ENCODE peak calls at places on chromosomes 12 and 14, in eight cellular contexts. One of them, this sample, is unnamed.

GRCh38 chr12:52634266-52635056 is 16.1 kb upstream of the KRT73 start:
- DNase-seq in NCI-H1092: peak
- DNase-seq in stimulated activated CD4-positive, alpha-beta T cell treated with anti-CD3 and anti-CD28 coated beads, Interleukin-4, amount 100 ng/mL, for 4 hours: no peak
- DNase-seq in left lung: no peak
- DNase-seq in astrocyte of the spinal cord: no peak
- DNase-seq in mammary epithelial cell: no peak
- DNase-seq in ELF-1: no peak
- DNase-seq in stromal cell of bone marrow: no peak
- DNase-seq in this sample: peak

GRCh38 chr12:88153959-88154358 is 11.9 kb downstream of the TMTC3 start:
- DNase-seq in NCI-H1092: peak
- DNase-seq in ELF-1: no peak
- DNase-seq in left lung: no peak
- DNase-seq in astrocyte of the spinal cord: peak
- DNase-seq in mammary epithelial cell: no peak
- DNase-seq in stimulated activated CD4-positive, alpha-beta T cell treated with anti-CD3 and anti-CD28 coated beads, Interleukin-4, amount 100 ng/mL, for 4 hours: no peak
- DNase-seq in stromal cell of bone marrow: peak
- DNase-seq in this sample: no peak

GRCh38 chr12:103599274-103599673 is 12.2 kb downstream of the STAB2 start:
- DNase-seq in ELF-1: no peak
- DNase-seq in left lung: no peak
- DNase-seq in mammary epithelial cell: no peak
- DNase-seq in NCI-H1092: no peak
- DNase-seq in stromal cell of bone marrow: no peak
- DNase-seq in stimulated activated CD4-positive, alpha-beta T cell treated with anti-CD3 and anti-CD28 coated beads, Interleukin-4, amount 100 ng/mL, for 4 hours: no peak
- DNase-seq in astrocyte of the spinal cord: no peak
- DNase-seq in this sample: no peak

GRCh38 chr14:65446159-65446558 is 33.6 kb downstream of the FUT8 start:
- DNase-seq in stimulated activated CD4-positive, alpha-beta T cell treated with anti-CD3 and anti-CD28 coated beads, Interleukin-4, amount 100 ng/mL, for 4 hours: no peak
- DNase-seq in ELF-1: no peak
- DNase-seq in astrocyte of the spinal cord: no peak
- DNase-seq in NCI-H1092: no peak
- DNase-seq in mammary epithelial cell: peak
- DNase-seq in stromal cell of bone marrow: peak
- DNase-seq in left lung: no peak
- DNase-seq in this sample: peak

GRCh38 chr14:95388699-95389098 is 69.0 kb upstream of the CLMN start:
- DNase-seq in astrocyte of the spinal cord: no peak
- DNase-seq in mammary epithelial cell: no peak
- DNase-seq in ELF-1: no peak
- DNase-seq in NCI-H1092: no peak
- DNase-seq in stimulated activated CD4-positive, alpha-beta T cell treated with anti-CD3 and anti-CD28 coated beads, Interleukin-4, amount 100 ng/mL, for 4 hours: no peak
- DNase-seq in stromal cell of bone marrow: no peak
- DNase-seq in left lung: no peak
- DNase-seq in this sample: no peak

GRCh38 chr12:119528241-119528640 is 65.3 kb upstream of the TMEM233 start:
- DNase-seq in NCI-H1092: no peak
- DNase-seq in stromal cell of bone marrow: peak
- DNase-seq in left lung: no peak
- DNase-seq in stimulated activated CD4-positive, alpha-beta T cell treated with anti-CD3 and anti-CD28 coated beads, Interleukin-4, amount 100 ng/mL, for 4 hours: no peak
- DNase-seq in ELF-1: no peak
- DNase-seq in mammary epithelial cell: no peak
- DNase-seq in astrocyte of the spinal cord: peak
- DNase-seq in this sample: no peak

GRCh38 chr12:79127268-79127895 is 262.8 kb downstream of the SYT1 start:
- DNase-seq in stimulated activated CD4-positive, alpha-beta T cell treated with anti-CD3 and anti-CD28 coated beads, Interleukin-4, amount 100 ng/mL, for 4 hours: no peak
- DNase-seq in left lung: no peak
- DNase-seq in NCI-H1092: no peak
- DNase-seq in astrocyte of the spinal cord: peak
- DNase-seq in mammary epithelial cell: peak
- DNase-seq in stromal cell of bone marrow: peak
- DNase-seq in ELF-1: no peak
- DNase-seq in this sample: no peak

GRCh38 chr14:22314183-22314820 is 274.7 kb downstream of the DAD1 start:
- DNase-seq in NCI-H1092: peak
- DNase-seq in mammary epithelial cell: peak
- DNase-seq in stimulated activated CD4-positive, alpha-beta T cell treated with anti-CD3 and anti-CD28 coated beads, Interleukin-4, amount 100 ng/mL, for 4 hours: no peak
- DNase-seq in astrocyte of the spinal cord: peak
- DNase-seq in ELF-1: no peak
- DNase-seq in left lung: no peak
- DNase-seq in stromal cell of bone marrow: no peak
- DNase-seq in this sample: peak

GRCh38 chr12:111341426-111342065 is 27.3 kb downstream of the PHETA1 start:
- DNase-seq in stimulated activated CD4-positive, alpha-beta T cell treated with anti-CD3 and anti-CD28 coated beads, Interleukin-4, amount 100 ng/mL, for 4 hours: no peak
- DNase-seq in left lung: no peak
- DNase-seq in ELF-1: no peak
- DNase-seq in astrocyte of the spinal cord: no peak
- DNase-seq in mammary epithelial cell: no peak
- DNase-seq in NCI-H1092: no peak
- DNase-seq in stromal cell of bone marrow: no peak
- DNase-seq in this sample: no peak

GRCh38 chr14:101219896-101220703 is 316.6 kb upstream of the RTL1 start:
- DNase-seq in NCI-H1092: no peak
- DNase-seq in mammary epithelial cell: no peak
- DNase-seq in stromal cell of bone marrow: no peak
- DNase-seq in left lung: no peak
- DNase-seq in astrocyte of the spinal cord: no peak
- DNase-seq in stimulated activated CD4-positive, alpha-beta T cell treated with anti-CD3 and anti-CD28 coated beads, Interleukin-4, amount 100 ng/mL, for 4 hours: no peak
- DNase-seq in ELF-1: peak
- DNase-seq in this sample: no peak

GRCh38 chr12:93741741-93742085 is 64.5 kb downstream of the CRADD start:
- DNase-seq in mammary epithelial cell: peak
- DNase-seq in stromal cell of bone marrow: no peak
- DNase-seq in ELF-1: no peak
- DNase-seq in astrocyte of the spinal cord: no peak
- DNase-seq in NCI-H1092: peak
- DNase-seq in left lung: no peak
- DNase-seq in stimulated activated CD4-positive, alpha-beta T cell treated with anti-CD3 and anti-CD28 coated beads, Interleukin-4, amount 100 ng/mL, for 4 hours: no peak
- DNase-seq in this sample: no peak

GRCh38 chr12:19547258-19547657 is 108.0 kb downstream of the AEBP2 start:
- DNase-seq in NCI-H1092: no peak
- DNase-seq in left lung: no peak
- DNase-seq in stimulated activated CD4-positive, alpha-beta T cell treated with anti-CD3 and anti-CD28 coated beads, Interleukin-4, amount 100 ng/mL, for 4 hours: no peak
- DNase-seq in astrocyte of the spinal cord: peak
- DNase-seq in stromal cell of bone marrow: no peak
- DNase-seq in mammary epithelial cell: no peak
- DNase-seq in ELF-1: no peak
- DNase-seq in this sample: no peak

GRCh38 chr14:35140718-35141581 is 18.6 kb downstream of the PRORP start:
- DNase-seq in left lung: no peak
- DNase-seq in stromal cell of bone marrow: no peak
- DNase-seq in astrocyte of the spinal cord: peak
- DNase-seq in NCI-H1092: no peak
- DNase-seq in stimulated activated CD4-positive, alpha-beta T cell treated with anti-CD3 and anti-CD28 coated beads, Interleukin-4, amount 100 ng/mL, for 4 hours: no peak
- DNase-seq in mammary epithelial cell: no peak
- DNase-seq in ELF-1: no peak
- DNase-seq in this sample: peak

GRCh38 chr12:117580718-117581062 is 219.3 kb upstream of the NOS1 start:
- DNase-seq in left lung: no peak
- DNase-seq in stromal cell of bone marrow: no peak
- DNase-seq in astrocyte of the spinal cord: no peak
- DNase-seq in stimulated activated CD4-positive, alpha-beta T cell treated with anti-CD3 and anti-CD28 coated beads, Interleukin-4, amount 100 ng/mL, for 4 hours: no peak
- DNase-seq in mammary epithelial cell: no peak
- DNase-seq in ELF-1: peak
- DNase-seq in NCI-H1092: no peak
- DNase-seq in this sample: no peak

GRCh38 chr12:107912421-107913004 is 138.0 kb downstream of the ASCL4 start:
- DNase-seq in NCI-H1092: no peak
- DNase-seq in left lung: peak
- DNase-seq in astrocyte of the spinal cord: no peak
- DNase-seq in mammary epithelial cell: peak
- DNase-seq in stromal cell of bone marrow: no peak
- DNase-seq in stimulated activated CD4-positive, alpha-beta T cell treated with anti-CD3 and anti-CD28 coated beads, Interleukin-4, amount 100 ng/mL, for 4 hours: peak
- DNase-seq in ELF-1: peak
- DNase-seq in this sample: peak

GRCh38 chr12:1628671-1629337 is at the start of gene WNT5B:
- DNase-seq in left lung: no peak
- DNase-seq in ELF-1: no peak
- DNase-seq in mammary epithelial cell: no peak
- DNase-seq in stromal cell of bone marrow: no peak
- DNase-seq in stimulated activated CD4-positive, alpha-beta T cell treated with anti-CD3 and anti-CD28 coated beads, Interleukin-4, amount 100 ng/mL, for 4 hours: no peak
- DNase-seq in NCI-H1092: no peak
- DNase-seq in astrocyte of the spinal cord: no peak
- DNase-seq in this sample: no peak

GRCh38 chr12:6178981-6179761 is 21.0 kb upstream of the CD9 start:
- DNase-seq in stromal cell of bone marrow: no peak
- DNase-seq in astrocyte of the spinal cord: peak
- DNase-seq in NCI-H1092: no peak
- DNase-seq in ELF-1: peak
- DNase-seq in mammary epithelial cell: no peak
- DNase-seq in left lung: no peak
- DNase-seq in stimulated activated CD4-positive, alpha-beta T cell treated with anti-CD3 and anti-CD28 coated beads, Interleukin-4, amount 100 ng/mL, for 4 hours: no peak
- DNase-seq in this sample: no peak

GRCh38 chr12:23895792-23896218 is 53.7 kb downstream of the SOX5 start:
- DNase-seq in ELF-1: peak
- DNase-seq in stromal cell of bone marrow: no peak
- DNase-seq in NCI-H1092: peak
- DNase-seq in mammary epithelial cell: no peak
- DNase-seq in stimulated activated CD4-positive, alpha-beta T cell treated with anti-CD3 and anti-CD28 coated beads, Interleukin-4, amount 100 ng/mL, for 4 hours: no peak
- DNase-seq in astrocyte of the spinal cord: peak
- DNase-seq in left lung: no peak
- DNase-seq in this sample: peak

GRCh38 chr12:131390408-131391100 is 320.3 kb upstream of the SFSWAP start:
- DNase-seq in NCI-H1092: no peak
- DNase-seq in mammary epithelial cell: no peak
- DNase-seq in stromal cell of bone marrow: no peak
- DNase-seq in ELF-1: peak
- DNase-seq in astrocyte of the spinal cord: no peak
- DNase-seq in stimulated activated CD4-positive, alpha-beta T cell treated with anti-CD3 and anti-CD28 coated beads, Interleukin-4, amount 100 ng/mL, for 4 hours: no peak
- DNase-seq in left lung: no peak
- DNase-seq in this sample: peak

GRCh38 chr14:99554184-99554583 is 49.8 kb downstream of the CCDC85C start:
- DNase-seq in astrocyte of the spinal cord: no peak
- DNase-seq in ELF-1: no peak
- DNase-seq in stromal cell of bone marrow: no peak
- DNase-seq in mammary epithelial cell: no peak
- DNase-seq in left lung: no peak
- DNase-seq in NCI-H1092: no peak
- DNase-seq in stimulated activated CD4-positive, alpha-beta T cell treated with anti-CD3 and anti-CD28 coated beads, Interleukin-4, amount 100 ng/mL, for 4 hours: no peak
- DNase-seq in this sample: no peak

GRCh38 chr12:122080149-122081107 is 1.9 kb downstream of the MLXIP start:
- DNase-seq in mammary epithelial cell: peak
- DNase-seq in stimulated activated CD4-positive, alpha-beta T cell treated with anti-CD3 and anti-CD28 coated beads, Interleukin-4, amount 100 ng/mL, for 4 hours: no peak
- DNase-seq in NCI-H1092: no peak
- DNase-seq in stromal cell of bone marrow: peak
- DNase-seq in left lung: peak
- DNase-seq in ELF-1: no peak
- DNase-seq in astrocyte of the spinal cord: peak
- DNase-seq in this sample: peak

GRCh38 chr14:46048127-46048526 is 603.5 kb downstream of the RPL10L start:
- DNase-seq in stromal cell of bone marrow: no peak
- DNase-seq in stimulated activated CD4-positive, alpha-beta T cell treated with anti-CD3 and anti-CD28 coated beads, Interleukin-4, amount 100 ng/mL, for 4 hours: no peak
- DNase-seq in NCI-H1092: peak
- DNase-seq in astrocyte of the spinal cord: peak
- DNase-seq in mammary epithelial cell: peak
- DNase-seq in ELF-1: peak
- DNase-seq in left lung: no peak
- DNase-seq in this sample: no peak

GRCh38 chr14:73392329-73393257 is 65.8 kb downstream of the NUMB start:
- DNase-seq in ELF-1: no peak
- DNase-seq in stimulated activated CD4-positive, alpha-beta T cell treated with anti-CD3 and anti-CD28 coated beads, Interleukin-4, amount 100 ng/mL, for 4 hours: no peak
- DNase-seq in NCI-H1092: no peak
- DNase-seq in astrocyte of the spinal cord: no peak
- DNase-seq in mammary epithelial cell: no peak
- DNase-seq in stromal cell of bone marrow: no peak
- DNase-seq in left lung: no peak
- DNase-seq in this sample: no peak